ENCODE peak calls at places on chromosomes 16 and 17, in six cellular contexts. A is GM23338, X is mesothelial cell of epicardium, R is Caco-2, Q is hepatocyte, Z is gastrocnemius medialis. O is an unnamed sample.

GRCh38 chr17:56678249-56679144 is 85.0 kb downstream of the NOG start:
- DNase-seq in A (peak; percentile 52), X (no peak), R (no peak), Q (peak; percentile 41), Z (no peak), O (no peak)

GRCh38 chr17:80432961-80433550 is 18.1 kb downstream of the ENDOV start:
- DNase-seq in A (no peak), X (no peak), R (no peak), Q (no peak), Z (no peak), O (no peak)

GRCh38 chr17:73759324-73760185 is 115.3 kb upstream of the SDK2 start:
- DNase-seq in A (no peak), X (no peak), R (no peak), Q (no peak), Z (no peak), O (no peak)

GRCh38 chr17:66730497-66730923 is 104.4 kb upstream of the CACNG5 start:
- DNase-seq in A (peak; percentile 87), X (no peak), R (no peak), Q (no peak), Z (no peak), O (no peak)

GRCh38 chr16:619476-620100 is 11.2 kb upstream of the WFIKKN1 start:
- DNase-seq in A (no peak), X (no peak), R (no peak), Q (no peak), Z (no peak), O (no peak)

GRCh38 chr17:50626037-50626574 is 8.6 kb upstream of the ABCC3 start:
- DNase-seq in A (peak; percentile 92), X (peak; percentile 64), R (peak; percentile 94), Q (peak; percentile 85), Z (peak; percentile 64), O (peak; percentile 79)

GRCh38 chr17:41785091-41785875 is 1.2 kb downstream of the JUP start:
- DNase-seq in A (peak; percentile 96), X (peak; percentile 62), R (peak; percentile 82), Q (peak; percentile 88), Z (peak; percentile 33), O (no peak)

GRCh38 chr16:11277607-11278337 is 1.5 kb upstream of the PRM2 start:
- DNase-seq in A (no peak), X (no peak), R (no peak), Q (no peak), Z (no peak), O (no peak)

GRCh38 chr17:79953335-79953734 is 82.3 kb downstream of the TBC1D16 start:
- DNase-seq in A (no peak), X (no peak), R (no peak), Q (no peak), Z (no peak), O (no peak)

GRCh38 chr17:80912451-80912850 is 79.2 kb upstream of the CHMP6 start:
- DNase-seq in A (no peak), X (no peak), R (no peak), Q (no peak), Z (no peak), O (no peak)

GRCh38 chr17:19238167-19238505 is 970 bp downstream of the EPN2 start:
- DNase-seq in A (peak; percentile 73), X (no peak), R (peak; percentile 28), Q (peak; percentile 63), Z (peak; percentile 23), O (peak; percentile 50)

GRCh38 chr17:62161405-62162148 is 96.5 kb upstream of the MED13 start:
- DNase-seq in A (no peak), X (no peak), R (no peak), Q (no peak), Z (no peak), O (no peak)

GRCh38 chr17:4083173-4083572 is 59.7 kb downstream of the ZZEF1 start:
- DNase-seq in A (no peak), X (no peak), R (no peak), Q (no peak), Z (no peak), O (no peak)

GRCh38 chr16:27725271-27726010 is 175.5 kb downstream of the KATNIP start:
- DNase-seq in A (no peak), X (no peak), R (no peak), Q (no peak), Z (no peak), O (no peak)

GRCh38 chr16:3514621-3515020 is 13.8 kb downstream of the CLUAP1 start:
- DNase-seq in A (no peak), X (no peak), R (no peak), Q (no peak), Z (no peak), O (no peak)

GRCh38 chr17:6574689-6575595 is 18.6 kb upstream of the PITPNM3 start:
- DNase-seq in A (no peak), X (no peak), R (no peak), Q (no peak), Z (no peak), O (peak; percentile 71)

GRCh38 chr16:52439171-52439701 is 107.7 kb downstream of the TOX3 start:
- DNase-seq in A (no peak), X (no peak), R (no peak), Q (no peak), Z (no peak), O (no peak)

GRCh38 chr17:8426094-8426720 is 9.5 kb upstream of the NDEL1 start:
- DNase-seq in A (no peak), X (no peak), R (no peak), Q (no peak), Z (no peak), O (no peak)

GRCh38 chr16:48965391-48965790 is 316.2 kb downstream of the CBLN1 start:
- DNase-seq in A (no peak), X (no peak), R (no peak), Q (no peak), Z (no peak), O (no peak)

GRCh38 chr17:45873728-45874127 is 20.6 kb upstream of the MAPT start:
- DNase-seq in A (no peak), X (no peak), R (no peak), Q (no peak), Z (no peak), O (no peak)

GRCh38 chr16:58492066-58492465 is 7.9 kb upstream of the NDRG4 start:
- DNase-seq in A (no peak), X (no peak), R (no peak), Q (no peak), Z (no peak), O (no peak)

GRCh38 chr16:79088971-79089370 is 511.6 kb downstream of the MAF start:
- DNase-seq in A (no peak), X (no peak), R (no peak), Q (no peak), Z (no peak), O (no peak)

GRCh38 chr16:84461504-84462295 is 42.8 kb downstream of the MEAK7 start:
- DNase-seq in A (no peak), X (no peak), R (no peak), Q (no peak), Z (no peak), O (no peak)

GRCh38 chr16:35391328-35391727 is 1931.9 kb downstream of the TP53TG3F start:
- DNase-seq in A (peak; percentile 32), X (no peak), R (peak; percentile 59), Q (no peak), Z (no peak), O (no peak)
- TF ChIP-seq CTCF in A (peak; percentile 51), X (no peak), R (peak; percentile 63), Q (peak; percentile 9), Z (peak; percentile 56), O (peak; percentile 66)

DNA sequence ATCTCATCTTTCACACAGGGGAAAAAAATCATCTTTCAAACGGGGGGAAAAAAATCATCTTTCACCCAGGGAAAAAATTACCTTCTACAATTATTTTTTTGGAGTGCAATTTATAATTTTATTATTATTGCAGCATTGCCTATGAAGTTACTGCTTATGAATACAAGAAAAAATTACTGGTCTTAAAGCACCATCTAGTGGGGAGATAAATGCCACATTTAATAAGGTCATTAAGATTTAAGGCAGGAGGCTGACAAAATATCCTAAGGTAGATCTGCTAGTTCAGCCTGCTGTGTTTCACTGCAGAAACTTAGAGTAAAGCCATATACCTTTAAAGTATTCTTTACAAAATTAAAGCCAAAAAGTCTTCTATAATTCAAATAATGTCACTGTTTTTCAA is 13.7 kb downstream of the SHCBP1 start:
- DNase-seq in A (peak; percentile 26), X (no peak), R (no peak), Q (peak; percentile 51), Z (no peak), O (no peak)
- TF ChIP-seq CTCF in A (peak; percentile 50), X (no peak), R (no peak), Q (peak; percentile 59), Z (peak; percentile 48), O (peak; percentile 55)

DNA sequence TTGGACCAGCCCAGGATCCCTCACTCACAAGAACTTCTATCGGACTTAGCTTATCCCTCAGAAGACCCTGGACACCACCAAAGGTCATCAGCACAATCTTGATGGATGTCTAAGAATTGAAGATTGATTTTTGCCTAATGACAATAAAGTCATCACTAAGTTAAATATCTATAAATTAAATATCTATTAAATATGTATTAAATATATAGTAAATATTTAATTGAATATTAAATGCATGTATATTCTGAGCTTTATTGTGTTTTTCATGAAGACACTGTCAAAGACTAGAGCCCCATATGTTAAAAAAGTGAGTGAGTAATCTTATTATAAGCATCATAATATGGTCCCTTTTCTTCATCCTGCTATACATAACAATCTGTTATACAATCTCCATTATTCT is 751.1 kb downstream of the KCNJ2 start:
- DNase-seq in A (no peak), X (no peak), R (no peak), Q (no peak), Z (no peak), O (no peak)
- TF ChIP-seq CTCF in A (no peak), X (no peak), R (no peak), Q (no peak), Z (no peak), O (no peak)

GRCh38 chr16:7303014-7303676 is 29.5 kb upstream of the RBFOX1 start:
- DNase-seq in A (peak; percentile 20), X (no peak), R (no peak), Q (peak; percentile 19), Z (no peak), O (no peak)
- TF ChIP-seq CTCF in A (no peak), X (no peak), R (no peak), Q (no peak), Z (peak; percentile 44), O (no peak)

GRCh38 chr17:82001657-82002056 is 21.0 kb downstream of the CENPX start:
- DNase-seq in A (no peak), X (no peak), R (no peak), Q (no peak), Z (no peak), O (no peak)

GRCh38 chr17:82005701-82006348 is 16.9 kb downstream of the CENPX start:
- DNase-seq in A (no peak), X (no peak), R (no peak), Q (no peak), Z (no peak), O (no peak)

GRCh38 chr17:82000803-82001649 is 21.7 kb downstream of the CENPX start:
- DNase-seq in A (no peak), X (no peak), R (no peak), Q (no peak), Z (peak; percentile 69), O (no peak)

GRCh38 chr17:82004485-82005455 is 17.9 kb downstream of the CENPX start:
- DNase-seq in A (no peak), X (no peak), R (no peak), Q (no peak), Z (no peak), O (no peak)

GRCh38 chr17:82003411-82004381 is 19.0 kb downstream of the CENPX start:
- DNase-seq in A (no peak), X (peak; percentile 56), R (peak; percentile 71), Q (peak; percentile 88), Z (peak; percentile 71), O (no peak)
- TF ChIP-seq CTCF in A (no peak), X (no peak), R (no peak), Q (no peak), Z (no peak), O (no peak)

O was measured in GM13977.